ENCODE peak calls at places on chromosomes 4 and X, in nine cellular contexts. M, P, N, Z, X, V, K, W and C are unnamed samples.

GRCh38 chrX:84737471-84737871 is 235.2 kb upstream of the HDX start:
- DNase-seq in P (no peak), W (peak; percentile 20), M (no peak), Z (peak; percentile 10), K (peak; percentile 74), V (no peak), X (no peak), N (no peak), C (no peak)

GRCh38 chrX:45009371-45010000 is 136.5 kb downstream of the KDM6A start:
- DNase-seq in X (no peak), W (peak; percentile 66), N (no peak), M (no peak), K (no peak), P (no peak), Z (no peak), V (no peak), C (no peak)

GRCh38 chr4:138086471-138086870 is 155.7 kb downstream of the SLC7A11 start:
- DNase-seq in V (no peak), N (no peak), K (no peak), X (no peak), M (no peak), P (no peak), W (no peak), Z (no peak), C (no peak)

GRCh38 chrX:119237526-119238035 is 1.5 kb downstream of the PGRMC1 start:
- DNase-seq in W (no peak), M (no peak), N (no peak), K (no peak), V (no peak), Z (no peak), P (peak; percentile 2), X (no peak), C (no peak)

GRCh38 chr4:100118213-100118612 is 72.1 kb downstream of the DDIT4L start:
- DNase-seq in X (no peak), K (no peak), W (peak; percentile 4), Z (no peak), N (no peak), V (no peak), M (no peak), P (no peak), C (no peak)

GRCh38 chr4:151576627-151577026 is 167.7 kb downstream of the FHIP1A start:
- DNase-seq in X (no peak), P (no peak), Z (no peak), W (no peak), M (no peak), V (no peak), K (no peak), N (no peak), C (no peak)

GRCh38 chrX:151999813-152000212 is 25.3 kb upstream of the GABRE start:
- DNase-seq in X (no peak), Z (no peak), V (no peak), W (no peak), M (no peak), P (no peak), N (no peak), K (no peak), C (no peak)

GRCh38 chrX:70479970-70480659 is 35.5 kb downstream of the DLG3 start:
- DNase-seq in W (no peak), K (no peak), N (no peak), P (peak; percentile 45), Z (no peak), V (no peak), X (peak; percentile 6), M (no peak), C (peak; percentile 29)

GRCh38 chrX:40130207-40130606 is 32.4 kb upstream of the BCOR start:
- DNase-seq in W (peak; percentile 70), N (no peak), K (no peak), Z (no peak), P (no peak), V (no peak), X (no peak), M (no peak), C (peak; percentile 65)

GRCh38 chr4:170025523-170026252 is 507 bp downstream of the MFAP3L start:
- DNase-seq in M (peak; percentile 75), Z (no peak), V (no peak), P (peak; percentile 58), N (peak; percentile 16), W (no peak), X (peak; percentile 8), K (no peak), C (no peak)

GRCh38 chrX:25873196-25873595 is 264.9 kb upstream of the MAGEB18 start:
- DNase-seq in P (no peak), N (no peak), V (no peak), M (no peak), X (no peak), W (no peak), Z (no peak), K (no peak), C (no peak)

GRCh38 chrX:49276671-49277519 is 7.3 kb downstream of the PPP1R3F start:
- DNase-seq in M (no peak), K (no peak), V (no peak), N (no peak), P (no peak), W (peak; percentile 41), X (no peak), Z (no peak), C (no peak)

GRCh38 chr4:25792843-25793242 is 69.9 kb downstream of the SEL1L3 start:
- DNase-seq in V (peak; percentile 52), X (no peak), N (no peak), W (no peak), M (no peak), P (no peak), K (no peak), Z (no peak), C (no peak)

GRCh38 chr4:25795566-25796454 is 67.0 kb downstream of the SEL1L3 start:
- DNase-seq in M (no peak), K (no peak), Z (no peak), N (no peak), P (peak; percentile 92), V (peak; percentile 72), W (peak; percentile 83), X (no peak), C (peak; percentile 84)

GRCh38 chr4:25792200-25792791 is 70.5 kb downstream of the SEL1L3 start:
- DNase-seq in Z (no peak), M (no peak), X (no peak), V (peak; percentile 47), P (peak; percentile 46), W (no peak), N (no peak), K (no peak), C (no peak)

GRCh38 chr4:25797136-25797535 is 65.7 kb downstream of the SEL1L3 start:
- DNase-seq in V (no peak), Z (no peak), X (no peak), W (no peak), M (no peak), N (no peak), P (no peak), K (no peak), C (no peak)

GRCh38 chr4:25795091-25795490 is 67.7 kb downstream of the SEL1L3 start:
- DNase-seq in W (no peak), X (no peak), K (no peak), V (no peak), Z (no peak), M (no peak), P (no peak), N (no peak), C (no peak)
- H3K27ac ChIP-seq in W (peak overlapping the region; percentile 46), X (no peak overlapping the region), K (no peak overlapping the region), V (no peak overlapping the region), Z (no peak overlapping the region), M (no peak overlapping the region), P (peak overlapping the region; percentile 73), N (no peak overlapping the region), C (no peak overlapping the region)

GRCh38 chrX:115367956-115368355 is 78.4 kb downstream of the LUZP4 start:
- DNase-seq in W (peak; percentile 18), M (no peak), V (no peak), Z (no peak), K (no peak), P (no peak), X (no peak), N (no peak), C (peak; percentile 20)
- TF ChIP-seq CTCF in W (no peak), M (no peak), V (no peak), Z (no peak), K (no peak), P (no peak), X (no peak), N (no peak), C (no peak)

GRCh38 chrX:75582511-75582910 is 59.7 kb upstream of the ZDHHC15 start:
- DNase-seq in X (no peak), V (no peak), P (no peak), K (no peak), N (no peak), M (no peak), Z (no peak), W (no peak), C (no peak)
- H3K4me3 ChIP-seq in X (no peak overlapping the region), V (no peak overlapping the region), P (no peak overlapping the region), K (no peak overlapping the region), N (no peak overlapping the region), M (no peak overlapping the region), Z (no peak overlapping the region), W (no peak overlapping the region), C (no peak overlapping the region)

GRCh38 chr4:98905834-98906233 is 23.1 kb downstream of the EIF4E start:
- DNase-seq in W (peak; percentile 65), Z (no peak), K (no peak), V (no peak), M (no peak), P (no peak), X (no peak), N (no peak), C (no peak)

GRCh38 chr4:98908182-98908581 is 20.8 kb downstream of the EIF4E start:
- DNase-seq in K (no peak), P (no peak), V (no peak), W (peak; percentile 4), X (no peak), Z (no peak), N (no peak), M (no peak), C (no peak)

GRCh38 chr4:98908703-98909262 is 20.1 kb downstream of the EIF4E start:
- DNase-seq in V (no peak), Z (no peak), N (no peak), P (no peak), K (no peak), X (no peak), W (no peak), M (no peak), C (no peak)

GRCh38 chr4:98905297-98905696 is 23.6 kb downstream of the EIF4E start:
- DNase-seq in K (no peak), Z (no peak), P (no peak), M (no peak), N (no peak), X (no peak), W (no peak), V (no peak), C (no peak)

DNA sequence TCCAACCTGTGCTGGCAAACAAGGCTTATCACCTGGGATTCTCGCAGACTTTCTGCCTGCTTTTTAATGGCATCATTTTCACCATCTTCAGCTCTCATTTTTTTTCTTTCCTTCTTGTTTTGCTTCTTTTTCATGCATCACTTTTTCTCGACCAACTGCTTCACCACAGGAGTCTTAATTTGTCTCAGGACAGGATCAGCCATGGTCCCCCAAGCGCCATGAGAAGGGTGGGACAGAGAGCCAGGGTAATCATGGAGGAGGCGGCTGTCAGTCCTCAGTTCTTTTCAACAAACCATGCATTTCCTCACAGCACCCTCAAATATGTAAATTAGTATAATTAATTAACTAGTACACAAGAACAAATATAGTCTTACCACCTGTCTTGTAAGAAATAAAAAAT is 19.3 kb downstream of the EIF4E start:
- DNase-seq in Z (no peak), K (no peak), V (no peak), W (no peak), M (no peak), P (no peak), N (no peak), X (no peak), C (no peak)
- H3K27ac ChIP-seq in Z (no peak overlapping the region), K (no peak overlapping the region), V (no peak overlapping the region), W (peak overlapping the region; percentile 65), M (no peak overlapping the region), P (no peak overlapping the region), N (no peak overlapping the region), X (peak overlapping the region; percentile 31), C (no peak overlapping the region)

GRCh38 chr4:81510643-81511189 is 39.0 kb upstream of the RASGEF1B start:
- DNase-seq in Z (no peak), W (no peak), V (no peak), K (no peak), P (no peak), M (no peak), N (no peak), X (no peak), C (no peak)
- TF ChIP-seq CTCF in Z (no peak), W (no peak), V (no peak), K (no peak), P (no peak), M (no peak), N (no peak), X (no peak), C (no peak)